ENCODE peak calls at places on chromosomes 4 and X, in eight cellular contexts. J is ascending aorta, B is upper lobe of right lung, V is MM.1S, A is A673, P is pancreas, K is tibial nerve, D is spleen. N is an unnamed sample.

GRCh38 chr4:62194342-62194741 is 994.2 kb downstream of the ADGRL3 start:
- DNase-seq in J (no peak), B (no peak), V (no peak), A (no peak), P (no peak), K (no peak), D (no peak), N (no peak)

GRCh38 chrX:54920610-54921426 is at the start of gene TRO:
- DNase-seq in J (no peak), B (no peak), V (no peak), A (peak; percentile 39), P (no peak), K (no peak), D (no peak), N (no peak)

GRCh38 chr4:6568689-6569332 is 6.2 kb upstream of the MAN2B2 start:
- DNase-seq in J (no peak), B (no peak), V (no peak), A (peak; percentile 73), P (peak; percentile 15), K (no peak), D (no peak), N (no peak)

GRCh38 chr4:155953151-155954117 is at the start of gene CTSO:
- DNase-seq in J (peak; percentile 81), B (peak; percentile 91), V (peak; percentile 88), A (peak; percentile 86), P (peak; percentile 89), K (peak; percentile 93), D (peak; percentile 94), N (peak; percentile 69)

GRCh38 chrX:41047878-41048534 is 37.2 kb upstream of the USP9X start:
- DNase-seq in J (no peak), B (no peak), V (no peak), A (no peak), P (no peak), K (no peak), D (no peak), N (no peak)

GRCh38 chrX:2502668-2503519 is 2.1 kb upstream of the DHRSX start:
- DNase-seq in J (no peak), B (no peak), V (no peak), A (peak; percentile 52), P (no peak), K (no peak), D (peak; percentile 66), N (no peak)

GRCh38 chr4:62670509-62670908 is 1470.4 kb downstream of the ADGRL3 start:
- DNase-seq in J (no peak), B (no peak), V (peak; percentile 14), A (no peak), P (no peak), K (no peak), D (no peak), N (no peak)

GRCh38 chr4:180057891-180058643 is 2185.1 kb upstream of the TENM3 start:
- DNase-seq in J (peak; percentile 59), B (peak; percentile 69), V (peak; percentile 67), A (peak; percentile 22), P (peak; percentile 80), K (no peak), D (peak; percentile 80), N (no peak)

GRCh38 chr4:142812091-142812490 is 34.0 kb downstream of the INPP4B start:
- DNase-seq in J (no peak), B (no peak), V (no peak), A (no peak), P (no peak), K (no peak), D (no peak), N (no peak)

GRCh38 chr4:152045781-152046571 is 285.2 kb upstream of the GATB start:
- DNase-seq in J (no peak), B (peak; percentile 85), V (no peak), A (peak; percentile 29), P (peak; percentile 81), K (no peak), D (no peak), N (no peak)

GRCh38 chr4:128351502-128351901 is 63.9 kb upstream of the PGRMC2 start:
- DNase-seq in J (no peak), B (no peak), V (no peak), A (no peak), P (no peak), K (no peak), D (no peak), N (no peak)

DNA sequence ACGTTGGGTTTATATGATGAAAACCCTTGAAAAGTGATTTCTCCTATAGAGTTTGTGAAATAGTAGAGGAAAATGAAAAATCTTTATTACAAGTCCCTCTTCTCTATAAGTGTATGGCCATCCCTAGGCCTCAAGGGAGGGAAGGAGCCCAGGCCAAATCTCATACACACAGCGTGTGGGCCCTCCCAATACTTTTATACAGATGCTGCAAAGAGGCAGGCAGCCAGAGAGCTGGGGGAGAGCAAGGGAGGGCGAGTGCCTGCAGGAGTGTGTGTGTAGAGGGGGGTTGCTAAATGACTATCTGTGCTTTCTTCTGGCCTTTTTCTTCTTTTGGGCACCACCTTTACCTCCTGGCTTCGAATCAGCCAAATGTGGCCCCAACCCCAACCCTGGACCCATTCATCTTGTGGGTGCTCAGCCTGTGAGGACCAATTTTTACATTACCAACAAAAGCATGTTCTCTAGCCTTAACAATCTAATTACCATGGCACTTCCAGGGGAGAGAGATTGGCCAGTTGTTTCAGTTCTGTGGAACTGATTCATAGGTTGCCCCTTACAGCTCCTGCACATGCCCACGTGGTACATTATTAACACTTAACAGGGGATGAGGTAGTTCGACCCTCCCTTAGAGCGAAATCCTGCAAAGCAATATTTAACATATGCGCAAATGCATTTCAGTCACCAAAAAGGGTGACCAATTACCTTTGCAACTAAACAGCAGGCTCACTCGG is 2.0 kb downstream of the GPC3 start:
- DNase-seq in J (no peak), B (no peak), V (no peak), A (no peak), P (no peak), K (no peak), D (no peak), N (no peak)
- H3K27me3 ChIP-seq in J (no peaks in the 10 kb centered on the region), B (no peaks in the 10 kb centered on the region), V (no peaks in the 10 kb centered on the region), A (peaks cover 4% of the 10 kb centered on the region), P (peaks cover 9% of the 10 kb centered on the region), K (no peaks in the 10 kb centered on the region), D (no peaks in the 10 kb centered on the region), N (no peaks in the 10 kb centered on the region)

GRCh38 chr4:112173593-112174559 is 28.6 kb downstream of the FAM241A start:
- DNase-seq in J (no peak), B (no peak), V (no peak), A (no peak), P (no peak), K (no peak), D (no peak), N (no peak)
- H3K4me1 ChIP-seq in J (no peaks in the 10 kb centered on the region), B (no peaks in the 10 kb centered on the region), V (peaks cover 8% of the 10 kb centered on the region), A (peaks cover 5% of the 10 kb centered on the region), P (no peaks in the 10 kb centered on the region), K (no peaks in the 10 kb centered on the region), D (peaks cover 13% of the 10 kb centered on the region), N (no peaks in the 10 kb centered on the region)

DNA sequence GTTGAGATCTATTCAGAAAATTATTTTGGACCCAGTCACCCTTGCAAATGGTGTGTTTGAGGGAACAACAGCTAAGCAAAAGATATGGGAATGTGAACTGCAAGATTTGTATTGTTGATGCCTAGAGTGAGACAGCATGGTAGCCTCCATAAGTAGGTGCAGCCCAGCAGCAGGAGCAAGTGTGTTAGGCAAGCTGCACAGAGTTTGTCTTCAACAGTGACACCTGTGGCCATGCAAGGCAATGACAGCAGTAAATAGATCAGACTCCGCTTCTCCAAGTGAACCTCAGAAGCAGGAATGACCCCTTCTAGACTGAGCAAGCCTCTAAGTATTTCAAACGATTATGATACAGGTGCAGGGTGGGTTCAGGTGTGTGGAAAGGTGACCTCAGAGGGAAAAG is 133.4 kb upstream of the MSX1 start:
- DNase-seq in J (no peak), B (no peak), V (no peak), A (no peak), P (no peak), K (no peak), D (no peak), N (no peak)
- TF ChIP-seq CTCF in J (no peak), B (no peak), V (peak; percentile 37), A (peak; percentile 37), P (no peak), K (no peak), D (no peak), N (no peak)

GRCh38 chrX:130649738-130650137 is 248.0 kb downstream of the RBMX2 start:
- DNase-seq in J (no peak), B (no peak), V (no peak), A (no peak), P (no peak), K (no peak), D (no peak), N (no peak)

GRCh38 chrX:130647468-130647867 is 245.7 kb downstream of the RBMX2 start:
- DNase-seq in J (no peak), B (no peak), V (no peak), A (no peak), P (no peak), K (no peak), D (no peak), N (no peak)

GRCh38 chrX:130645955-130646583 is 244.3 kb downstream of the RBMX2 start:
- DNase-seq in J (no peak), B (no peak), V (no peak), A (no peak), P (no peak), K (no peak), D (no peak), N (no peak)
- H3K27me3 ChIP-seq in J (no peaks in the 10 kb centered on the region), B (no peaks in the 10 kb centered on the region), V (no peaks in the 10 kb centered on the region), A (no peaks in the 10 kb centered on the region), P (no peaks in the 10 kb centered on the region), K (no peaks in the 10 kb centered on the region), D (no peaks in the 10 kb centered on the region), N (no peaks in the 10 kb centered on the region)

GRCh38 chr4:84594724-84595123 is 11.8 kb downstream of the CDS1 start:
- DNase-seq in J (no peak), B (no peak), V (no peak), A (no peak), P (no peak), K (no peak), D (no peak), N (no peak)

GRCh38 chr4:84596826-84597225 is 13.9 kb downstream of the CDS1 start:
- DNase-seq in J (no peak), B (peak; percentile 81), V (no peak), A (no peak), P (no peak), K (no peak), D (no peak), N (no peak)

DNA sequence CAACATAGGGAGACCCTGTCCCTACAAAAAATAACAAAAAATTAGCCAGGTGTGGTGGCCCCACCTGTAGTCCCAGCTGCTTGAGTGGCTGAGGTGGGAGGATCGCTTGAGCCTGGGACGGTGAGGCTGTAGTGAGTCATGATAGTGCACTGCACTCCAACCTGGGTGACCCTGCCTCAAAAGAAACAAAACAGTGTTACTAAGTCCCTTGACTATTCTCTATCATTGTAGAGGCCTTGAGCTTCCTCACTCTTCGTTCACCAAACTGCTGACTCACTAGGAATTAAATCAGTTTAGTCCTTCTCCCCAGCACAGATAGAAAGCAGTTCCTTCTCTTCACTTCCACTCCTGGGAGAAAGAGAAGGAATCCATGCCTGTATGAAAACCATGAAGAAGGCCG is 14.5 kb downstream of the CDS1 start:
- DNase-seq in J (no peak), B (no peak), V (no peak), A (no peak), P (no peak), K (no peak), D (no peak), N (no peak)
- H3K4me1 ChIP-seq in J (no peaks in the 10 kb centered on the region), B (no peaks in the 10 kb centered on the region), V (no peaks in the 10 kb centered on the region), A (no peaks in the 10 kb centered on the region), P (no peaks in the 10 kb centered on the region), K (no peaks in the 10 kb centered on the region), D (no peaks in the 10 kb centered on the region), N (no peaks in the 10 kb centered on the region)

N was measured in right atrium auricular region.